ENCODE peak calls at places on chromosomes 12 and 14, in five cellular contexts. D is breast epithelium; S is CD8-positive, alpha-beta T cell; B is body of pancreas; N is gastrocnemius medialis. Q is an unnamed sample. For H3K27me3, the result is how much of the 10 kb centered on the place peaks cover.

GRCh38 chr14:89748004-89748403 is 206.5 kb downstream of the EFCAB11 start:
- DNase-seq in D (no peak), S (no peak), B (no peak), N (no peak), Q (no peak)

GRCh38 chr12:57479376-57480115 is at the start of gene ARHGAP9:
- DNase-seq in D (no peak), S (peak), B (no peak), N (no peak), Q (no peak)

GRCh38 chr14:49961270-49962222 is 68.7 kb downstream of the ARF6 start:
- DNase-seq in D (no peak), S (no peak), B (no peak), N (no peak), Q (peak)

GRCh38 chr12:56725723-56726102 is 614 bp upstream of the NACA start:
- DNase-seq in D (no peak), S (no peak), B (no peak), N (no peak), Q (no peak)

GRCh38 chr12:72448089-72448488 is 175.9 kb downstream of the TRHDE start:
- DNase-seq in D (no peak), S (no peak), B (no peak), N (no peak), Q (no peak)

GRCh38 chr14:33120341-33120740 is 181.7 kb downstream of the NPAS3 start:
- DNase-seq in D (no peak), S (no peak), B (no peak), N (no peak), Q (peak)

GRCh38 chr12:58873496-58873895 is 46.8 kb downstream of the LRIG3 start:
- DNase-seq in D (no peak), S (no peak), B (no peak), N (no peak), Q (no peak)

GRCh38 chr12:26246483-26247164 is 51.3 kb downstream of the SSPN start:
- DNase-seq in D (peak), S (no peak), B (no peak), N (no peak), Q (peak)

GRCh38 chr14:92173668-92174067 is 51.9 kb downstream of the CPSF2 start:
- DNase-seq in D (no peak), S (no peak), B (no peak), N (no peak), Q (peak)

GRCh38 chr14:78005325-78005724 is 164.8 kb upstream of the NRXN3 start:
- DNase-seq in D (no peak), S (no peak), B (no peak), N (no peak), Q (peak)

GRCh38 chr14:34875031-34875922 is at the start of gene BAZ1A:
- DNase-seq in D (peak), S (peak), B (peak), N (peak), Q (peak)
- H3K27me3 ChIP-seq in D (under half), S (under half), B (under half), N (under half), Q (under half)

GRCh38 chr12:42926232-42926631 is 336.7 kb upstream of the PRICKLE1 start:
- DNase-seq in D (no peak), S (no peak), B (no peak), N (no peak), Q (no peak)
- TF ChIP-seq CTCF in D (no peak), S (no peak), B (no peak), N (no peak), Q (no peak)

GRCh38 chr14:75429562-75429961 is 1.7 kb downstream of the JDP2 start:
- DNase-seq in D (no peak), S (no peak), B (no peak), N (no peak), Q (no peak)
- H3K27ac ChIP-seq in D (peak), S (no peak), B (no peak), N (peak), Q (no peak)

DNA sequence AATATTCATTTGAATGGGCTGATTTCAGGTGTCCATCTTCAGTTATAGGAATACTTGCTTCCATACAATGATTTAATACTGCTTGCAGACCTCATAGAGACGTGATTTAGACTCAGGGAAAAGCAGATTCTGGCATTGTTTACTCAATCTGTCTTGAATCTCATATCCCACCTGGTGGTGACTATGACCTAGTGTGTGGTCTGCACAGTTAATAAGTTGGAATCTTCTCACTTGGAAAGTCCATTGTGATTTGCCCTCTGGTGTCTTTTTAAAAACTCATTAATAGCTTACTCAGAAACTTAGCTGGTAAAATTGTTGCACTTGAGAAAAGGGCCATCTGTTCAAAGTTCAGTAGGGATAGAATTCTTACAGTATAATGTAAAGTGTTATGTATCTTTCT is 106.0 kb downstream of the PELI2 start:
- DNase-seq in D (no peak), S (no peak), B (no peak), N (no peak), Q (no peak)
- H3K27me3 ChIP-seq in D (under half), S (under half), B (under half), N (under half), Q (under half)